ENCODE peak calls at places on chromosome 13, in four cellular contexts. A, Y, M and E are unnamed samples.

GRCh38 chr13:113945857-113946408 is 27.9 kb downstream of the C13orf46 start:
- DNase-seq in M (no peak), Y (no peak), A (no peak), E (no peak)

GRCh38 chr13:36706755-36707154 is 32.9 kb downstream of the SERTM1 start:
- DNase-seq in A (no peak), Y (peak), M (no peak), E (no peak)

GRCh38 chr13:75798353-75799245 is 162.5 kb downstream of the LMO7 start:
- DNase-seq in M (peak), Y (no peak), A (peak), E (no peak)

GRCh38 chr13:96003304-96003703 is 49.9 kb downstream of the UGGT2 start:
- DNase-seq in M (peak), A (no peak), Y (no peak), E (no peak)

GRCh38 chr13:93534181-93534700 is 307.6 kb downstream of the GPC6 start:
- DNase-seq in A (no peak), M (no peak), Y (no peak), E (no peak)

GRCh38 chr13:103067751-103068563 is 1.7 kb upstream of the SLC10A2 start:
- DNase-seq in M (peak), Y (no peak), A (no peak), E (no peak)

GRCh38 chr13:109699628-109700071 is 86.7 kb downstream of the IRS2 start:
- DNase-seq in A (no peak), M (no peak), Y (no peak), E (no peak)

GRCh38 chr13:33615436-33615835 is 202.5 kb upstream of the RFC3 start:
- DNase-seq in M (no peak), Y (no peak), A (no peak), E (no peak)

GRCh38 chr13:102596147-102597028 is at the start of gene TPP2:
- DNase-seq in M (peak), Y (peak), A (peak), E (peak)

GRCh38 chr13:40794414-40795368 is 5.3 kb downstream of the SLC25A15 start:
- DNase-seq in A (no peak), Y (no peak), M (no peak), E (no peak)

GRCh38 chr13:98791611-98792010 is 39.1 kb upstream of the SLC15A1 start:
- DNase-seq in Y (no peak), A (no peak), M (no peak), E (no peak)

GRCh38 chr13:51958217-51958547 is 53.1 kb downstream of the ATP7B start:
- DNase-seq in Y (no peak), M (peak), A (no peak), E (no peak)

GRCh38 chr13:24623141-24623665 is 57.0 kb upstream of the ATP12A start:
- DNase-seq in A (no peak), M (no peak), Y (no peak), E (no peak)

GRCh38 chr13:64441740-64442139 is 2788.4 kb downstream of the PCDH9 start:
- DNase-seq in A (no peak), Y (no peak), M (no peak), E (no peak)

GRCh38 chr13:64446372-64446771 is 2783.8 kb downstream of the PCDH9 start:
- DNase-seq in A (no peak), M (peak), Y (no peak), E (peak)
- TF ChIP-seq CTCF in A (peak), M (peak), Y (peak), E (peak)

GRCh38 chr13:106484084-106484754 is 51.2 kb downstream of the EFNB2 start:
- DNase-seq in A (no peak), Y (no peak), M (no peak), E (no peak)
- H3K4me3 ChIP-seq in A (no peak), Y (no peak), M (no peak), E (no peak)

GRCh38 chr13:27280009-27280646 is 9.5 kb downstream of the RASL11A start:
- DNase-seq in A (no peak), Y (no peak), M (peak), E (no peak)

GRCh38 chr13:27281420-27281819 is 10.8 kb downstream of the RASL11A start:
- DNase-seq in Y (no peak), M (peak), A (no peak), E (no peak)

GRCh38 chr13:27288397-27288796 is 17.8 kb downstream of the RASL11A start:
- DNase-seq in M (no peak), A (no peak), Y (no peak), E (no peak)

GRCh38 chr13:27280841-27281240 is 10.2 kb downstream of the RASL11A start:
- DNase-seq in Y (no peak), M (no peak), A (no peak), E (no peak)

DNA sequence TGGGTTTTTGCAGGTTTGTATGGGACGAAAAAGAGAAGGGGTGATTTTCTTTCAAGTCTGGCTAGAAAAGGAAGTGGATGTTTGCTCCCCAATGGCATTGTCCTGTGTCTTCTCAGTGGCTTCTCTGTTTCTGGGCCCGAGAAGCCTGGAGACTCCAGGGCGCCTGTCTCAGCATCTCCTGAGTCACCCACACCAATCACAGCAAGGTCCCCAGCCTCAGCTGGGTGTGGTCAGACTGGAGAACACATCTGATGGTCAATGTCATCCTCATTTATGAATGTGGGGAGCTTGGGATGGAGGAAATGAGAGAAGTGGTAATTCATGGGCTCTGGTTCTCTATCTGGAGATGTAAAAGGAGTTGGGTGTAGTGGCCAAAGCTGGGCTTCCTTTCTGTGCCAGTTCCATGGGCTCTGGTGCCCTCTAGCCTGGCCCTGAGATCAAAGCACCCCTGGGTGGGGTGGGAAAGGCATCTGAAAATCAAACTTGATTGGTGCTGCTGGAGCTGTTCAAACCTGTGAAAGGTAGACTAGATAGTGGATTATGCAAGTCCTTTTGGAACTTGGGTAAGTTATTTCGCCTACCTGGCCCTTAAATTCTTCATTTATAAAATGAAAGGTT is 13.4 kb downstream of the RASL11A start:
- DNase-seq in Y (no peak), A (no peak), M (peak), E (no peak)
- TF ChIP-seq CTCF in Y (peak), A (peak), M (peak), E (peak)

GRCh38 chr13:83884141-83884540 is 1.9 kb upstream of the SLITRK1 start:
- DNase-seq in A (no peak), Y (no peak), M (no peak), E (no peak)

GRCh38 chr13:83882626-83882959 is 319 bp upstream of the SLITRK1 start:
- DNase-seq in Y (no peak), M (no peak), A (no peak), E (no peak)

GRCh38 chr13:83881917-83882625 is at the start of gene SLITRK1:
- DNase-seq in A (no peak), M (no peak), Y (peak), E (no peak)

GRCh38 chr13:83881031-83881727 is 1.1 kb downstream of the SLITRK1 start:
- DNase-seq in M (no peak), A (no peak), Y (no peak), E (no peak)

DNA sequence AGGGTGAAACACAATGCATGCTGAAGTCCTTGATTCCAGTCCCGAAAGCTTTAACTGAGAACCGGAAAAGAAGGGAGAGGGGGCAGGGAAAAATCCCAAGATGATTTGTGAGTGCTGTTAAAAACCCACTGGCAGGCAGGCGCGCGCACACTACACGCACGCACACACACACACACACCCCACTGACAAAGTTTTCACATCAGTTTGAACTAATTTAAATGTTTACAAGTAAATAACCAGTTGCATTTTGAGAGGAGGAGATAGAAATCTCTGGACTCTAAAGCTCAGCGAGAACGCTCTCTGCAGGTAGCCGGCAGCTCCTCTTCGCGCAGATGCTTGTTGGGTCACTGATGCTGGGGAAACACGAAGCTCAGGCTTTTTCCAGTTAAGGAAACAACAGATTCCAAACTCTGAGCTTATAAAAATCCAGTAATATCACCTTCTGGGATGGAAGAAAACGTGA is 818 bp upstream of the SLITRK1 start:
- DNase-seq in Y (no peak), A (no peak), M (no peak), E (no peak)
- H3K4me3 ChIP-seq in Y (no peak), A (peak), M (no peak), E (no peak)

GRCh38 chr13:97411894-97412460 is 22.0 kb upstream of the RAP2A start:
- DNase-seq in M (no peak), A (no peak), Y (no peak), E (no peak)
- TF ChIP-seq CTCF in M (no peak), A (no peak), Y (no peak), E (no peak)

GRCh38 chr13:50055454-50055853 is 40.2 kb downstream of the KCNRG start:
- DNase-seq in Y (no peak), A (no peak), M (no peak), E (no peak)
- H3K4me3 ChIP-seq in Y (no peak), A (no peak), M (no peak), E (no peak)

DNA sequence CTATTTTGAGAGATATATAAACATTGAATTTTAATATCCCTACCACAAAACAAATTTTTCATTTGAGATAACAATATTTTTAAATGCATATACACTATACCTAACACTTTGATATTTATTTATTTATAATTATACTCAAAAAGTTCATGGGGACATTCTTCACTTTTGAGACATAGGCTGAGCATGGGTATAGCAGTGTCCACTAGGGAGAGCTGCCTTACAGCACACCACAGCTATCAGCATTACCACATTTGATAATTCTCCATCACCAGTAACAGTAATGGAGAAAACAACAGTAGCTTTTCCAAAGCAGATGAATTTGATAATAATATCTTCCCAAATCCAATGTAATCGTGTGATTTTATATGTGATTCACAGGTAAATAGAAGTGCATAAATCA is 626.1 kb downstream of the DACH1 start:
- DNase-seq in A (no peak), Y (no peak), M (peak), E (no peak)
- TF ChIP-seq CTCF in A (peak), Y (peak), M (peak), E (peak)

DNA sequence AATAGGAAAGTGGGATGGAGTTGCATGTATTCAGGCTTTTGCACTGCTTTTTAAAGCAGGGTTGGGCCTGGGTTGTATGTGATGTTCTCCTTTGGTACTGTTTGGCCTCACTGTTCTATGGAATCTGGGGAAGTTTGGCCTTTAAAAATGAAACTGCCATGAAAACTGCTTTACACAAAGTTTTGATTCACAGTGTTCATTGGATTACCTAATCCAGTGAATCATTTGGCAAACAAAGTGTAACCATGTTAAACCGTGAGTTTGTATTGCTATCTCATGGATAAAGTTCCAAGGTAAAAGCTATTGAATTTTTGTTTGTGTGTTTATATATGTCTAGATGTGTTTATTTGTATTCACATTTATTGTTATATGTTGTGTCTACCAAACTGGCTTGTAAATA is 1658.6 kb downstream of the OLFM4 start:
- DNase-seq in M (peak), Y (no peak), A (no peak), E (no peak)
- H3K4me3 ChIP-seq in M (no peak), Y (no peak), A (no peak), E (no peak)

GRCh38 chr13:106423530-106423929 is 111.9 kb downstream of the EFNB2 start:
- DNase-seq in A (no peak), M (no peak), Y (no peak), E (no peak)
- TF ChIP-seq CTCF in A (no peak), M (no peak), Y (no peak), E (no peak)

GRCh38 chr13:111210488-111210887 is 95.4 kb downstream of the ARHGEF7 start:
- DNase-seq in Y (peak), A (no peak), M (peak), E (no peak)
- H3K4me3 ChIP-seq in Y (peak), A (no peak), M (no peak), E (peak)